ENCODE peak calls at places on chromosomes 1 and 21, in five cellular contexts. H is tibial nerve, I is lower lobe of right lung, N is colonic mucosa, M is OCI-LY7. J is an unnamed sample.

GRCh38 chr1:20361805-20362381 is 71.2 kb downstream of the VWA5B1 start:
- DNase-seq in M (peak; percentile 65), H (peak; percentile 36), N (peak; percentile 75), I (no peak), J (no peak)

GRCh38 chr1:192724670-192725069 is 84.2 kb upstream of the RGS2 start:
- DNase-seq in N (no peak), M (no peak), H (no peak), I (no peak), J (no peak)

GRCh38 chr1:48526045-48526714 is 54.2 kb upstream of the SPATA6 start:
- DNase-seq in I (no peak), N (peak; percentile 30), H (peak; percentile 30), M (no peak), J (no peak)

GRCh38 chr1:192763243-192763642 is 45.6 kb upstream of the RGS2 start:
- DNase-seq in N (no peak), M (no peak), I (no peak), H (no peak), J (no peak)

GRCh38 chr1:193434319-193434718 is 247.9 kb upstream of the B3GALT2 start:
- DNase-seq in M (no peak), N (no peak), H (no peak), I (no peak), J (no peak)

GRCh38 chr21:38741092-38741975 is 64.4 kb upstream of the ETS2 start:
- DNase-seq in I (no peak), M (no peak), H (no peak), N (no peak), J (no peak)

GRCh38 chr1:197021716-197022115 is 44.4 kb downstream of the CFHR5 start:
- DNase-seq in N (no peak), H (no peak), M (no peak), I (no peak), J (no peak)

GRCh38 chr21:42057861-42058437 is 13.2 kb upstream of the UMODL1 start:
- DNase-seq in M (no peak), N (peak; percentile 31), I (no peak), H (no peak), J (no peak)

GRCh38 chr21:37551406-37552355 is 185.1 kb downstream of the DYRK1A start:
- DNase-seq in M (no peak), N (peak; percentile 38), I (peak; percentile 60), H (no peak), J (no peak)

GRCh38 chr1:156667610-156667967 is 9.6 kb downstream of the NES start:
- DNase-seq in N (no peak), H (no peak), M (no peak), I (no peak), J (no peak)

GRCh38 chr1:67764674-67765073 is 68.6 kb downstream of the GNG12 start:
- DNase-seq in H (no peak), N (no peak), I (no peak), M (no peak), J (no peak)

GRCh38 chr1:9286556-9286955 is 6.1 kb upstream of the SPSB1 start:
- DNase-seq in H (no peak), N (no peak), M (no peak), I (no peak), J (no peak)

GRCh38 chr1:224292419-224292818 is 37.6 kb downstream of the NVL start:
- DNase-seq in H (no peak), M (no peak), I (no peak), N (no peak), J (no peak)

GRCh38 chr1:226436855-226437491 is 29.1 kb upstream of the PARP1 start:
- DNase-seq in I (no peak), N (no peak), M (peak; percentile 99), H (no peak), J (no peak)

GRCh38 chr1:171793656-171794055 is 12.2 kb downstream of the METTL13 start:
- DNase-seq in H (no peak), I (no peak), N (no peak), M (no peak), J (no peak)

GRCh38 chr1:22547186-22547817 is 16.0 kb upstream of the EPHA8 start:
- DNase-seq in N (no peak), H (no peak), I (no peak), M (no peak), J (no peak)

GRCh38 chr1:82124987-82125638 is 324.4 kb downstream of the ADGRL2 start:
- DNase-seq in I (no peak), M (no peak), N (no peak), H (no peak), J (no peak)

GRCh38 chr1:156115514-156116374 is 1.2 kb downstream of the LMNA start:
- DNase-seq in M (no peak), I (peak; percentile 79), H (peak; percentile 68), N (peak; percentile 79), J (no peak)

GRCh38 chr21:37463083-37463780 is 96.7 kb downstream of the DYRK1A start:
- DNase-seq in H (no peak), M (peak; percentile 55), I (no peak), N (no peak), J (peak; percentile 27)

GRCh38 chr1:156319664-156320063 is 18.4 kb downstream of the CCT3 start:
- DNase-seq in N (no peak), I (no peak), H (peak; percentile 15), M (peak; percentile 42), J (no peak)

GRCh38 chr1:184941735-184942134 is 32.6 kb downstream of the NIBAN1 start:
- DNase-seq in M (no peak), N (no peak), H (no peak), I (no peak), J (no peak)

DNA sequence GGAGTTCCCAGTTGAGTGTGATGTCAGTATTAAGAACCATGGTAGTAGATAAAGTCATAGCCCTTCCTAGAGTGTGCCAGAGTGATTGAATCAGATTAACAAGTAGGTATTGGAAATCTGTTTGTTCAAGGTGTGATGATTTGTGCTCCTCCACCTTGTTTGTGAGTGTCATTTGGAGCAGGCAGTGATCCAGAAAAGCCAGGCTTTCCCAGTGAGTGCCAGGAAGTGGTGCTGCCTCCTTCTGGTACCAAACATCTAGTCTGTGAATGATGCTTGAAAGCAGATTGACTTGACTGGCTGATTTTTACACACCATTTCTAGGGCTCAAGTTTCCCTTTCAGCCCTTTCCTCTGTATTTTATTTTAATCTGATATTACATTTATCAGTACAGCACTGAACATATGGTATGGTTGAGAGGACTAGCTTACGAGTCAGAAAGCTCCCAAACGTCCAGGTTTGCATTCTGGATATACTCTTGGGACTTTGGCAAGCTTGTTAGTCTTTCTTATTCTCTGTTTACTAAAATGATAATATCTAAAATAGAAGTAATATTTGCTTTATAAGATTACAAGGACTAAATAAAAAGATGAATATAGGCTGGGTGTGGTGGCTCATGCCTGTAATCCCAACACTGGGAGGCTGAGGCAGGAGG is 100.7 kb downstream of the PATJ start:
- DNase-seq in N (no peak), M (no peak), H (no peak), I (no peak), J (no peak)
- TF ChIP-seq CTCF in N (no peak), M (peak; percentile 32), H (no peak), I (no peak), J (no peak)

GRCh38 chr1:233055879-233056641 is 105.6 kb downstream of the NTPCR start:
- DNase-seq in I (no peak), N (no peak), H (no peak), M (no peak), J (no peak)

GRCh38 chr1:233063462-233063861 is 113.1 kb downstream of the NTPCR start:
- DNase-seq in H (no peak), I (no peak), M (no peak), N (no peak), J (no peak)

GRCh38 chr1:233061265-233061664 is 110.9 kb downstream of the NTPCR start:
- DNase-seq in N (no peak), M (no peak), H (no peak), I (no peak), J (no peak)

GRCh38 chr1:233060595-233060994 is 110.2 kb downstream of the NTPCR start:
- DNase-seq in I (no peak), N (no peak), H (no peak), M (no peak), J (no peak)

GRCh38 chr1:233057836-233058235 is 107.4 kb downstream of the NTPCR start:
- DNase-seq in H (no peak), M (no peak), N (no peak), I (no peak), J (no peak)
- H3K4me3 ChIP-seq in H (no peak overlapping the region), M (no peak overlapping the region), N (no peak overlapping the region), I (no peak overlapping the region), J (no peak overlapping the region)

GRCh38 chr21:45118099-45118498 is 43.7 kb downstream of the ADARB1 start:
- DNase-seq in N (no peak), M (no peak), I (no peak), H (no peak), J (no peak)
- TF ChIP-seq CTCF in N (no peak), M (no peak), I (no peak), H (no peak), J (no peak)

GRCh38 chr1:31798433-31799195 is 17.2 kb downstream of the SPOCD1 start:
- DNase-seq in N (no peak), H (no peak), M (no peak), I (peak; percentile 69), J (no peak)
- H3K4me3 ChIP-seq in N (no peak overlapping the region), H (no peak overlapping the region), M (no peak overlapping the region), I (peak overlapping the region; percentile 9), J (no peak overlapping the region)

GRCh38 chr1:235632538-235633219 is 16.9 kb downstream of the GNG4 start:
- DNase-seq in I (no peak), M (no peak), H (no peak), N (no peak), J (no peak)

GRCh38 chr1:235635938-235636663 is 13.5 kb downstream of the GNG4 start:
- DNase-seq in N (peak; percentile 25), I (no peak), M (no peak), H (no peak), J (no peak)

GRCh38 chr1:235628316-235629006 is 21.1 kb downstream of the GNG4 start:
- DNase-seq in H (no peak), M (no peak), N (no peak), I (no peak), J (no peak)

GRCh38 chr1:235633220-235633540 is 16.4 kb downstream of the GNG4 start:
- DNase-seq in M (no peak), H (no peak), I (no peak), N (no peak), J (no peak)

DNA sequence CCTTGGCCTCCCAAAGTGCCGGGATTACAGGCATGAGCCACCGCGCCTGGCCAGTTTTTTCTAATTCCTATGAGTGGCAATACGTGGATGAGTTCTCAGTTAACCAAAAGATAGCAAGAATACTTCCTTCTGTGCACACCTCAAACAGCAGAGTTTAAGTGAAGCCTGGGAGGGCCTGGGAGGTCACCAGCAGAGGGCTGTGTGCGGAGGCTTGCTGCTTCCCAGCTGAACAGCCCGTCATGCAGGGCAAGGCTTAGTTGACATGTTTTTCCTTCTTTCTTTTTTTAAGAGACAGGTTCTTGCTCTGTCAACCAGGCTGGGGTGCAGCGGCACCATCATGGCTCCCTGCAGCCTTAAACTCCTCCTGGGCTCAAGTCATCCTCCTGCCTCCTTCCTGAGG is 17.8 kb downstream of the GNG4 start:
- DNase-seq in M (no peak), N (no peak), I (no peak), H (no peak), J (no peak)
- TF ChIP-seq CTCF in M (no peak), N (no peak), I (no peak), H (no peak), J (no peak)

GRCh38 chr1:30255111-30255510 is 468.3 kb downstream of the MATN1 start:
- DNase-seq in M (no peak), N (no peak), I (no peak), H (no peak), J (no peak)
- H3K4me3 ChIP-seq in M (no peak overlapping the region), N (no peak overlapping the region), I (no peak overlapping the region), H (no peak overlapping the region), J (no peak overlapping the region)

GRCh38 chr1:40979241-40980067 is at the start of gene CTPS1:
- DNase-seq in M (peak; percentile 95), H (peak; percentile 93), I (peak; percentile 96), N (peak; percentile 96), J (peak; percentile 64)
- TF ChIP-seq CTCF in M (peak; percentile 70), H (no peak), I (peak; percentile 20), N (no peak), J (peak; percentile 28)